ENCODE peak calls at places on chromosomes 11 and 22, in five cellular contexts. M is Panc1, O is GM12878, Y is GM23338, W is upper lobe of left lung. V is an unnamed sample. For H3K36me3, the result is how much of the 10 kb centered on the place peaks cover.

GRCh38 chr11:48094643-48095339 is 114.4 kb downstream of the PTPRJ start:
- ATAC-seq in O (no peak), W (no peak), M (no peak), Y (no peak), V (no peak)

GRCh38 chr11:1356478-1356960 is 33.2 kb upstream of the BRSK2 start:
- ATAC-seq in M (no peak), Y (no peak), O (no peak), W (no peak), V (no peak)

GRCh38 chr22:41772645-41773044 is 27.8 kb upstream of the CCDC134 start:
- ATAC-seq in W (no peak), M (no peak), O (no peak), Y (no peak), V (no peak)

GRCh38 chr11:72069200-72069599 is 11.1 kb downstream of the NUMA1 start:
- ATAC-seq in W (peak), Y (no peak), O (peak), M (no peak), V (no peak)

GRCh38 chr11:47607380-47607779 is 13.2 kb upstream of the C1QTNF4 start:
- ATAC-seq in O (no peak), Y (no peak), M (no peak), W (no peak), V (peak)

GRCh38 chr11:61054927-61055562 is 47.2 kb upstream of the CD5 start:
- ATAC-seq in Y (no peak), W (no peak), O (no peak), M (no peak), V (no peak)

GRCh38 chr11:93073026-93073425 is 103.6 kb downstream of the MTNR1B start:
- ATAC-seq in Y (peak), O (no peak), M (no peak), W (no peak), V (no peak)

GRCh38 chr11:74380746-74381439 is 17.3 kb downstream of the PGM2L1 start:
- ATAC-seq in M (peak), W (no peak), O (no peak), Y (no peak), V (no peak)

GRCh38 chr11:126645206-126645605 is 289.7 kb downstream of the ST3GAL4 start:
- ATAC-seq in M (no peak), O (no peak), Y (no peak), W (no peak), V (no peak)

GRCh38 chr22:41957941-41958556 is 6.1 kb downstream of the SMIM45 start:
- ATAC-seq in O (peak), Y (peak), M (peak), W (no peak), V (peak)

GRCh38 chr11:75792997-75793800 is 21.8 kb upstream of the UVRAG start:
- ATAC-seq in W (no peak), M (no peak), O (no peak), Y (no peak), V (no peak)

GRCh38 chr11:12359761-12360160 is 17.6 kb upstream of the PARVA start:
- ATAC-seq in Y (no peak), M (no peak), O (no peak), W (no peak), V (no peak)

GRCh38 chr11:119316729-119317591 is at the start of gene MCAM:
- ATAC-seq in W (no peak), O (peak), M (peak), Y (peak), V (peak)

GRCh38 chr11:34364102-34364501 is 6.3 kb upstream of the ABTB2 start:
- ATAC-seq in Y (no peak), M (no peak), W (no peak), O (no peak), V (no peak)

GRCh38 chr11:47552086-47552580 is 799 bp downstream of the CELF1 start:
- ATAC-seq in Y (peak), O (peak), W (peak), M (peak), V (peak)

GRCh38 chr22:32574397-32574796 is 99.8 kb downstream of the FBXO7 start:
- ATAC-seq in Y (peak), O (peak), W (no peak), M (no peak), V (peak)

GRCh38 chr11:46529928-46530574 is 63.8 kb downstream of the AMBRA1 start:
- ATAC-seq in O (peak), Y (peak), W (no peak), M (peak), V (no peak)

GRCh38 chr11:117456027-117456720 is 128.5 kb downstream of the CEP164 start:
- ATAC-seq in W (no peak), O (peak), Y (no peak), M (no peak), V (no peak)

GRCh38 chr11:22207162-22207561 is 14.3 kb downstream of the ANO5 start:
- ATAC-seq in W (no peak), M (no peak), O (no peak), Y (no peak), V (no peak)

GRCh38 chr22:50261615-50262459 is at the start of gene MAPK12:
- ATAC-seq in W (no peak), O (peak), M (peak), Y (peak), V (peak)

DNA sequence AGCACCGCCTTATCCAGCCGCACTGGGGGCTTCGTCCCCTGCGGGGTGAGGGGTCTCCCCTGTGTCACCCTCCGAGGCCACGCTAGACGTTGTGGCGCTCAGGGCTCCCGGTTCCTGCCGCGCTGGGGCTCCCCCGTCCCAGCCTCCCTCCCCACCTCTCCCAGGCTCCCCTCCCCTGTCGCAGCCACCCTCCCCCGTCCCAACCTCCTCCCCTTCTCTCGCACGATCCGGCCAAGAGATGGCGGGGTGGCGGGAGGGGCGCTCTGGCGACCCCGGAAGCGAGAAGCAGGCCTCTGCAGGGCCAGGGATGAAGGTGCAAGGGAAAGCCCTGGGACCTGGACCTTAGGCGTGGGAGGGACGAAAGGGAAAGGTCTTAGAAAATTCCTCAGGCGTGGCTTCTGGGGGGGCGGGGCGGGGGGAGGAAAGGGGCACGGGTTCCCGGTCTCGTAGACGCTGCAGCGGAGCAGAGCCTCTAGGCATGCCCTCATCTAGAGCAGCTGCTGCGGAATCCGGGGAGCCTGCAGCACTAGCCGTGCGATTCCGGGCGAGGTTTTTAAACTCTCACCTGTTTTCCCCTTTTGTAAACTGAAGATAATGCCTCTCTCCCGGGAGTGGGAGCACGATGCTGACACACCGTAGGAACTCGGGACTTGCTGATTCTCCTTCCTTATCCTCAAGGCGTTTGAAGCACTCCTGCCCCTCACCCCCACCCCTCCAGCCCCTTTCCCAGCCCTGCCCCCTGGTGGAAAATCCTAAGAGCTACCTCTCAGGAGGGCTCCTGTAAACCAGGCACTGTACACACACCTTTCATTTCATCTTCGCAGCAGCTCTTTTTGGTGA is 14.4 kb downstream of the KCNJ5 start:
- ATAC-seq in Y (peak), W (peak), O (peak), M (peak), V (peak)
- H3K4me3 ChIP-seq in Y (peak), W (peak), O (peak), M (peak), V (peak)

GRCh38 chr22:19566599-19567382 is 42.6 kb upstream of the CLDN5 start:
- ATAC-seq in W (peak), M (no peak), O (no peak), Y (no peak), V (peak)
- TF ChIP-seq POLR2AphosphoS5 in W (peak), M (no peak), O (no peak), Y (no peak), V (no peak)

GRCh38 chr22:38221407-38221806 is 19.6 kb downstream of the MAFF start:
- ATAC-seq in O (no peak), Y (no peak), M (no peak), W (no peak), V (no peak)

GRCh38 chr22:38220653-38221386 is 19.0 kb downstream of the MAFF start:
- ATAC-seq in W (no peak), Y (peak), M (no peak), O (no peak), V (no peak)

GRCh38 chr22:38221908-38222796 is 20.4 kb downstream of the MAFF start:
- ATAC-seq in Y (peak), W (no peak), M (no peak), O (no peak), V (no peak)

GRCh38 chr22:38223289-38223960 is 21.6 kb downstream of the MAFF start:
- ATAC-seq in W (no peak), M (no peak), Y (no peak), O (peak), V (no peak)

DNA sequence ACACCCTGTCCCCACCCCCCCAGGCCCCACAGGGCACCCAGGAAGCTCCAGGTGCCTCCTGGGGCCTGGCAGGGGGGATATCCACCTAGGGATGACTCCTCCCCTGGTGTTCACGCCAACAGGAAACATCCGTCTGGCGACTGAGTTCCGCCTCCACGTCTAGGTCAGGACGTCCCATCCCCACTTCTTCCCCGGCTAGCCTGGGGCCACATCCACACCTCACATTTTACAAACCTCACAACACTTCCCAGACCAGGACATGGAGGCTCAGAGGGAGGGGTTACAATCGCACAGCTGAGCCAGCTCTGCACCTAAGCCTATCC is 21.0 kb downstream of the MAFF start:
- ATAC-seq in Y (no peak), W (no peak), O (no peak), M (no peak), V (no peak)
- H3K36me3 ChIP-seq in Y (under half), W (under half), O (under half), M (under half), V (half or more)

GRCh38 chr22:45684169-45684568 is 12.5 kb downstream of the ATXN10 start:
- ATAC-seq in Y (no peak), W (no peak), M (no peak), O (peak), V (no peak)

GRCh38 chr22:45683680-45684079 is 12.0 kb downstream of the ATXN10 start:
- ATAC-seq in W (no peak), O (peak), M (no peak), Y (no peak), V (no peak)

GRCh38 chr22:45680932-45681700 is 9.5 kb downstream of the ATXN10 start:
- ATAC-seq in M (peak), W (no peak), Y (no peak), O (no peak), V (no peak)

GRCh38 chr22:45683248-45683647 is 11.6 kb downstream of the ATXN10 start:
- ATAC-seq in W (no peak), M (no peak), O (peak), Y (peak), V (no peak)

DNA sequence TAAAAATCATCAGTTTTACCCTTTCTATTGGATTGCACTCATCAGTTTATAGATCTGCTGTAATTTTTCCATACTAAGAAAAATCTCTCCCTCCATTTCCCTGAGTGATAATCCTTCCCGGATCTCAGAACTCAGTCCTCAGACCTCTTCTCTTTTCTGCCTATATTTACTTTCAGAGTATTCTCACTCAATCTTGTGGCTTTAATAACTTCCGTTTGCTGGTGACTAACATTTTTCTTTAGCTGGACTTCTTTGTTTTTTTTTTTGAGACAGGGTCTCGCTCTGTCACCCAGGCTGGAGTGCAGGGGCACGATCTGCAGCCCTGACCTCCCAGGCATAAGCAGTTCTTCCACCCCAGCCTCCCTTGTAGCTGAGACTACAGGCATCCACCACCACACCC is 10.4 kb downstream of the ATXN10 start:
- ATAC-seq in O (no peak), M (no peak), W (no peak), Y (no peak), V (no peak)
- H3K4me3 ChIP-seq in O (no peak), M (no peak), W (no peak), Y (no peak), V (no peak)

GRCh38 chr11:63839508-63840355 is 822 bp downstream of the MARK2 start:
- ATAC-seq in Y (no peak), W (no peak), M (no peak), O (peak), V (no peak)
- TF ChIP-seq POLR2AphosphoS5 in Y (no peak), W (no peak), M (no peak), O (no peak), V (no peak)

V was measured in gastroesophageal sphincter.